ENCODE peak calls at places on chromosomes 13 and 19, in nine cellular contexts. L is DND-41, X is lung, E is Panc1, D is upper lobe of right lung, P is lower lobe of right lung, C is RWPE2, F is heart right ventricle, R is heart left ventricle. Q is an unnamed sample.

GRCh38 chr13:102569488-102569887 is 27.3 kb upstream of the TPP2 start:
- ATAC-seq in E (no peak), D (no peak), C (no peak), R (no peak), F (no peak), P (no peak), L (no peak), X (no peak), Q (no peak)

GRCh38 chr13:51423766-51424165 is 29.1 kb downstream of the INTS6 start:
- ATAC-seq in E (no peak), L (no peak), C (no peak), P (no peak), F (no peak), X (no peak), D (no peak), R (no peak), Q (no peak)

GRCh38 chr19:40503300-40503699 is 36.5 kb downstream of the SPTBN4 start:
- ATAC-seq in R (no peak), C (no peak), X (no peak), D (no peak), F (no peak), L (peak), P (no peak), E (no peak), Q (no peak)

GRCh38 chr19:43464089-43464775 is 1.2 kb downstream of the LYPD3 start:
- ATAC-seq in F (peak), C (peak), L (no peak), P (peak), X (peak), E (peak), R (peak), D (peak), Q (peak)

GRCh38 chr19:3573162-3573857 is 566 bp downstream of the HMG20B start:
- ATAC-seq in P (peak), E (peak), D (peak), F (no peak), X (peak), C (peak), R (no peak), L (peak), Q (peak)

GRCh38 chr13:41955605-41956004 is 5.3 kb downstream of the VWA8 start:
- ATAC-seq in C (no peak), P (peak), D (peak), F (no peak), R (no peak), E (no peak), X (no peak), L (no peak), Q (no peak)

GRCh38 chr19:39248806-39249205 is at the start of gene IFNL4:
- ATAC-seq in L (no peak), E (no peak), C (no peak), P (no peak), X (no peak), F (no peak), R (no peak), D (no peak), Q (no peak)

GRCh38 chr19:42281175-42282035 is 12.4 kb downstream of the CIC start:
- ATAC-seq in D (no peak), C (peak), L (no peak), F (peak), E (no peak), R (peak), P (no peak), X (no peak), Q (no peak)

GRCh38 chr19:46913198-46913851 is 52.5 kb downstream of the ARHGAP35 start:
- ATAC-seq in R (peak), F (peak), C (peak), D (peak), X (peak), P (peak), E (peak), L (no peak), Q (no peak)

GRCh38 chr19:41967056-41967783 is 8.1 kb upstream of the RABAC1 start:
- ATAC-seq in F (no peak), L (no peak), P (peak), R (no peak), C (peak), D (peak), X (no peak), E (no peak), Q (no peak)

GRCh38 chr19:2616741-2617392 is 85.6 kb downstream of the GNG7 start:
- ATAC-seq in F (peak), L (no peak), E (no peak), X (no peak), P (peak), C (no peak), D (peak), R (no peak), Q (no peak)

GRCh38 chr13:20241593-20241992 is 9.5 kb upstream of the GJB6 start:
- ATAC-seq in C (no peak), X (no peak), F (peak), E (no peak), D (peak), L (no peak), P (no peak), R (no peak), Q (no peak)

GRCh38 chr13:20340136-20340758 is 108.1 kb upstream of the GJB6 start:
- ATAC-seq in C (no peak), E (no peak), X (peak), F (peak), R (no peak), P (no peak), D (no peak), L (no peak), Q (peak)

GRCh38 chr13:93635687-93636086 is 409.1 kb downstream of the GPC6 start:
- ATAC-seq in X (no peak), C (no peak), D (peak), F (peak), R (no peak), L (no peak), E (no peak), P (no peak), Q (peak)

GRCh38 chr13:40626566-40626965 is 39.9 kb downstream of the FOXO1 start:
- ATAC-seq in E (no peak), D (peak), P (peak), L (no peak), C (no peak), X (no peak), F (peak), R (no peak), Q (no peak)

GRCh38 chr19:3275583-3276340 is 51.3 kb downstream of the CELF5 start:
- ATAC-seq in E (peak), P (peak), R (no peak), D (peak), L (peak), C (peak), X (peak), F (peak), Q (peak)

GRCh38 chr19:41238244-41238643 is 19.2 kb downstream of the AXL start:
- ATAC-seq in E (no peak), P (no peak), R (no peak), F (no peak), C (no peak), X (no peak), D (no peak), L (no peak), Q (no peak)

GRCh38 chr13:51181752-51182383 is 40.3 kb upstream of the FAM124A start:
- ATAC-seq in X (no peak), E (no peak), D (no peak), P (no peak), C (no peak), F (no peak), R (no peak), L (no peak), Q (no peak)

GRCh38 chr19:9673912-9674668 is 810 bp downstream of the ZNF562 start:
- ATAC-seq in C (peak), X (no peak), E (peak), P (no peak), D (no peak), L (no peak), F (no peak), R (no peak), Q (peak)

GRCh38 chr19:18437481-18438330 is at the start of gene ISYNA1:
- ATAC-seq in D (peak), R (no peak), X (peak), E (peak), P (peak), C (peak), L (no peak), F (peak), Q (peak)
- H3K4me3 ChIP-seq in D (peak), R (peak), X (peak), E (peak), P (peak), C (peak), L (peak), F (peak), Q (peak)

GRCh38 chr19:12802267-12803106 is 618 bp downstream of the THSD8 start:
- ATAC-seq in P (no peak), F (peak), R (no peak), D (no peak), X (no peak), C (no peak), L (no peak), E (no peak), Q (no peak)
- H3K4me3 ChIP-seq in P (peak), F (peak), R (peak), D (peak), X (no peak), C (peak), L (no peak), E (peak), Q (peak)

DNA sequence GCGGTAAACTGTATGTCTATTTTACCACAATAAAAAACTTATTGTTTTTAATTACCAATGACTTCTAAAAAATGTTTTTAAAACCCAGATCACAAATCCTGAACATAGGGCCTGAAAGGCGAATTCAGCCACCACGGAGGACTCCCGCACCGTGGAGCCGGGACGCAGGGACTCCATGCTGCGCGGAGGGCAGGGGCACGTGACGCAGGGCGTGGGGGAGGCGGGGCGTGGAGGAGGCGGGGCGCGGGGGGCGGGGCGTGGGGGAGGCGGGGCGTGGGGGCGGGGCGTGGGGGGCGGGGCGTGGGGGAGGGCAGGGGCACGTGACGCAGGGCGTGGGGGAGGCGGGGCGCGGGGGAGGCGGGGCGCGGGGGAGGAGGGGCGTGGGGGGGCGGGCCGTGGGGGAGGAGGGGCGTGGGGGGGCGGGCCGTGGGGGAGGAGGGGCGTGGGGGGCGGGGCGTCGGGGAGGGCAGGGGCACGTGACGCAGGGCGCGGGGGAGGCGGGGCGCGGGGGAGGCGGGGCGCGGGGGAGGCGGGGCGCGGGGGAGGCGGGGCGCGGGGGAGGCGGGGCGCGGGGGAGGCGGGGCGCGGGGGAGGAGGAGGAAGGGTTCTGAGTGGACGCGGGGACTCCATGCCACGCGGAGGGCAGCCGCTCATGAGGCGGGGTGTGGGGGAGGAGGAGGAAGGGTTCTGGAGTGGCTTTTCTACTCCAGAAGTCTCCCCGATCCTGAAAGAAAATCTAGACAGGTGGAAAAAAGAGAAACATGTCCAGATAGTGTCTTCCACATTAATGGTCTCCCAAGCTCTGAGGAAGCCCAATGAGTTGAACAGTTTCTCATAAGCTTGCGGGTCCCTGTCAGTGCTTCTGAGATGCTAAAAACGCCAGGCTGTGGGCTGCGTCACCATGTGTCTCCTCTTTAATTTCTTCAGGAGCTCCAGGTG is 4.4 kb upstream of the PROZ start:
- ATAC-seq in X (peak), C (peak), E (peak), D (peak), F (peak), L (peak), P (peak), R (peak), Q (peak)
- H3K4me3 ChIP-seq in X (no peak), C (peak), E (peak), D (peak), F (peak), L (peak), P (peak), R (peak), Q (peak)

GRCh38 chr19:14515501-14516047 is 2.6 kb downstream of the DNAJB1 start:
- ATAC-seq in F (no peak), C (no peak), E (no peak), D (no peak), X (no peak), P (no peak), L (no peak), R (no peak), Q (no peak)
- H3K4me3 ChIP-seq in F (peak), C (peak), E (peak), D (peak), X (no peak), P (peak), L (peak), R (peak), Q (no peak)

DNA sequence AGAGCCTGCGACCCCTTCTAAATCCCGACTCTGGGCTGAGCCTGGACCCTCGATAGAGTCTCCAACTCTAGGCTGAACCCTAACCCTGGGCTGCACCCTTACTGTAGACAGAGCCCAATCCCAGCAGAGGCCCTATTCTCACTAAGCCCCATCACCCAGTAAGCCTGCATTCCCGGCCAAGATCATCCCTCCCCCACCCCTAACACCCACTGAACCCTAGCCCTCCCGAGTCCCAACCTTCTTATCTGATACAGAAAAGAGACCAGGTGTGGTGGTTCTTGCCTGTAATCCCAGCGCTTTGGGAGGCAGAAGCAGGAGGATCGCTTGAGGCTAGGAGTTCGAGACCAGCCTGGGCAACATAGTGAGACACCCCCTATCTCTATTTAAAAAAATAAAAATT is 2.6 kb upstream of the TNFAIP8L1 start:
- ATAC-seq in C (no peak), D (no peak), R (no peak), F (no peak), L (no peak), X (no peak), E (no peak), P (no peak), Q (no peak)
- H3K4me3 ChIP-seq in C (no peak), D (no peak), R (peak), F (no peak), L (peak), X (no peak), E (peak), P (no peak), Q (peak)

DNA sequence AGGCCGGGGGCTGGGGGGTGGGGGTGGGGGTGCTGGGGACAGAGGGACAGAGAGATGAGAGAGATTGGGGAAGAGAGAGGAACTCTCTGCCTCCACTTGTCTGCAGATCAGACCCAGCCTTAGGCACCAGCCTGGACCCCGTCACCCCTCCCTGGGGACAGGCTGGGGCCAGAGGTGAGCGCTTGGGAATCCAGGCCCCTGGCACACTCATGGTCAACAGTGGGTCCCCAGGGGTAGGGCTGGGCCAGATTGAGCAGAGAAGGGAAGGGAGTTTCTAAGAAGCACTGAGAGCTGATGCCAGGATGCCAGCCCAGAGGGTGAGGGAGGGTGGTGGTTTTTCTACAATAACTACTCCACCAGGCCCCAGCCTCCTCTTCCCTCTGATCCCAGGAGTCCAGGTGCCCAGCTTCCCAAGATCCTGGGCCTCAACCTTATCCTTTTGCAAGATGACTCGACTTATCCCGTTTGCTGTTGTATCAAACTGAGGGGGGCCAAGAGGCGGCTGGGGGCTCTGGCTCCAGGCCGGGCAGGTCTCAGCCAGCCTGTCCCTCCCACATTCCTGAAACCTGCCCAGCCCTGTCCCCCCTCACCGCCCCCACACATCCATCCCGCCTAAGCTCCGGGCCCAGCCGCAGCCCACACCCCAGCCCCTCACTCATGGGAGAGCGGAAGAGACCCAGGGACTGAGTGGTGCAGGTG is 1.1 kb downstream of the BCAM start:
- ATAC-seq in X (no peak), L (no peak), F (peak), E (no peak), C (no peak), R (no peak), P (no peak), D (no peak), Q (no peak)
- H3K4me3 ChIP-seq in X (peak), L (no peak), F (peak), E (no peak), C (peak), R (peak), P (peak), D (peak), Q (peak)

DNA sequence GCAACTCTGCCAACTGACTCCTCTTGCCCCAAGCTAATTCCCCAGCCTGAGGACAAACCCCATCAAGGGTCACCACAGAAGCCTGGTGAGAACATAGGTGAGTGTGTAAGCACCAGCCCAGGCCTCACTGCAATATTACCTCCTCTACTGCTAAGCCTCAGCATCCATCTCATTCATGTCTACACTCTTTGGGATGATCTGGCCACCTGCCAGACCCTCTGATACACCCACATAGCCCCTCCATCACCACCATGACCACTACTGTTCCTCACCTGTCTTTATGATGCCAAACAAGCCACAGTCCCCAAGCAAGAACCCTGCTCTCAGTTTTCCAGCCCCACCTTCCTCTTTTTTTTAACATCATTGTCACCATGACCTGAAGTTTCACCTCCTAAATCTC is 2.3 kb downstream of the ZNF792 start:
- ATAC-seq in F (no peak), D (no peak), E (no peak), P (no peak), X (no peak), C (no peak), R (no peak), L (no peak), Q (no peak)
- H3K4me3 ChIP-seq in F (peak), D (peak), E (no peak), P (peak), X (peak), C (no peak), R (peak), L (peak), Q (no peak)

GRCh38 chr19:1068111-1069001 is 1.4 kb downstream of the ARHGAP45 start:
- ATAC-seq in R (no peak), F (no peak), L (peak), E (no peak), D (peak), P (peak), X (no peak), C (no peak), Q (no peak)
- H3K4me3 ChIP-seq in R (peak), F (no peak), L (peak), E (peak), D (peak), P (peak), X (peak), C (no peak), Q (no peak)

DNA sequence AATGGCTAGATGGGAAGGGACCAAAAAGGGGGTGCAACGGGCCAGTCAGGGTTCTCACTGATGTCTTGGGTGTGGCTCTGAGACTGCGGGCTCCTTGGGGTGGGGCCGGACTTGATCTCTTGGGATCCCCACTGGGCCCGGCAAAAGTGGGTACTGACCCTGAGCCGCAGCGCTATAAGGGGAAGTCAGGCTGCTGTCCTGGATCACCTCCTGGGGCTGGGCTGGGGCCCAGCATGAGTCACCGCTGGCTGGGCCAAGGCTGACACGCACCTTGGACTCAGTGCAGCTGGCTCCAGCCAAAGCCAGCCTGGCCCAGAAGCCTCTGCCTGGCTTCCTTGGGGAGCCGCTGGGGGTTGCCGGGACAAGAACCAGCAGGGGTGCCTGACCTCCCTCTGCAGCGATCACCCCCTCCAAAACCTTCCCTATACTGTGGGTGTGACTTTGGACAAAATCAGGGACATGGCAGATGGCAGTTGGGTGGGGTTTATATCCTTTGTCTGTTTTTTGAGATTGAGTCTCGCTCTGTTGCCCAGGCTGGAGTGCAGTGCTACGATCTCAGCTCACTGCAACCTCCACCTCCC is 614 bp upstream of the IQCN start:
- ATAC-seq in L (no peak), D (peak), C (peak), P (peak), E (peak), X (peak), R (peak), F (peak), Q (peak)
- H3K4me3 ChIP-seq in L (no peak), D (no peak), C (no peak), P (no peak), E (peak), X (no peak), R (no peak), F (no peak), Q (no peak)

DNA sequence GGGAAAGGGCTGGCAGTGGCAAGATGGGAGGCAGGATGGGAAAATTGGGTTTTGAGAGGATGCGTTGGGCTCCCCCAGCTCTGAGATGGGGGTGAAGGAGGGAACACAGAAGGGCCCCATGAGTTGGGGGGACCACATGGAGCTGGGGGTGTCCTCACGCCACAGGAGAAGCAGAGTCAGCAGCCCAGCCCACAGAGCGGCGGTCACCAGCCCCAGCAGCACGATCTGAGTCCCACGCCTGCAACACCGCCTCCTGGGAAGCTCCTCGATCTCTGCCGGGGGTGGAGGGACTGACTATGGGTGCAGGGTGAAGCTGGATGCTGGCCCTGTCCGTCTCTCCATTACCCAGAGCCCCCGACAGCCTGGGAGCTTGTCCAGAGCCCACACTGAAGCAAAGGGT is 3.3 kb downstream of the FCER2 start:
- ATAC-seq in L (no peak), X (no peak), R (no peak), D (no peak), C (no peak), F (no peak), E (no peak), P (no peak), Q (no peak)
- H3K4me3 ChIP-seq in L (no peak), X (no peak), R (no peak), D (no peak), C (no peak), F (no peak), E (no peak), P (no peak), Q (no peak)